ENCODE peak calls at places on chromosomes 1 and 21, in ten cellular contexts. Q is thoracic aorta, D is BE2C, C is fibroblast of the aortic adventitia, R is mucosa of descending colon, S is astrocyte of the spinal cord, J is cardiac muscle cell, A is sigmoid colon, K is psoas muscle, Y is epithelial cell of esophagus. I is an unnamed sample.

GRCh38 chr21:20822559-20823133 is 175.6 kb upstream of the NCAM2 start:
- DNase-seq in Q (no peak), D (no peak), C (no peak), R (no peak), S (no peak), J (no peak), A (no peak), K (no peak), Y (no peak), I (no peak)

GRCh38 chr1:24045766-24046165 is 65.6 kb upstream of the SRSF10 start:
- DNase-seq in Q (no peak), D (no peak), C (peak; percentile 69), R (no peak), S (no peak), J (no peak), A (peak; percentile 54), K (no peak), Y (no peak), I (no peak)

GRCh38 chr1:9929431-9930385 is 13.5 kb downstream of the LZIC start:
- DNase-seq in Q (no peak), D (no peak), C (no peak), R (no peak), S (no peak), J (peak; percentile 23), A (no peak), K (no peak), Y (no peak), I (no peak)

GRCh38 chr1:52913537-52913936 is 8.0 kb downstream of the ECHDC2 start:
- DNase-seq in Q (no peak), D (peak; percentile 19), C (no peak), R (no peak), S (no peak), J (peak; percentile 45), A (no peak), K (no peak), Y (no peak), I (no peak)

GRCh38 chr1:11538886-11539285 is 59.9 kb downstream of the DISP3 start:
- DNase-seq in Q (no peak), D (no peak), C (no peak), R (no peak), S (no peak), J (no peak), A (no peak), K (no peak), Y (no peak), I (no peak)

GRCh38 chr1:156661932-156662587 is 15.1 kb downstream of the NES start:
- DNase-seq in Q (no peak), D (no peak), C (no peak), R (no peak), S (no peak), J (no peak), A (no peak), K (no peak), Y (no peak), I (no peak)

GRCh38 chr1:31872658-31873636 is 57.1 kb upstream of the SPOCD1 start:
- DNase-seq in Q (no peak), D (no peak), C (no peak), R (no peak), S (no peak), J (no peak), A (no peak), K (no peak), Y (no peak), I (no peak)

GRCh38 chr1:81323862-81324261 is 476.9 kb upstream of the ADGRL2 start:
- DNase-seq in Q (no peak), D (no peak), C (no peak), R (no peak), S (no peak), J (no peak), A (no peak), K (no peak), Y (no peak), I (no peak)

GRCh38 chr1:215636258-215636965 is 69.3 kb downstream of the KCTD3 start:
- DNase-seq in Q (no peak), D (no peak), C (peak; percentile 91), R (no peak), S (no peak), J (no peak), A (peak; percentile 75), K (peak; percentile 68), Y (peak; percentile 33), I (no peak)

GRCh38 chr1:89261926-89262540 is 10.6 kb downstream of the GBP5 start:
- DNase-seq in Q (no peak), D (no peak), C (no peak), R (peak; percentile 41), S (peak; percentile 41), J (no peak), A (no peak), K (peak; percentile 44), Y (no peak), I (no peak)

GRCh38 chr1:204705888-204706837 is 20.6 kb upstream of the LRRN2 start:
- DNase-seq in Q (no peak), D (no peak), C (no peak), R (no peak), S (no peak), J (no peak), A (no peak), K (no peak), Y (no peak), I (no peak)

GRCh38 chr1:201002510-201002909 is 21.0 kb downstream of the KIF21B start:
- DNase-seq in Q (no peak), D (no peak), C (no peak), R (no peak), S (no peak), J (no peak), A (no peak), K (no peak), Y (no peak), I (no peak)

GRCh38 chr1:201000391-201000790 is 23.1 kb downstream of the KIF21B start:
- DNase-seq in Q (no peak), D (no peak), C (no peak), R (peak; percentile 45), S (no peak), J (no peak), A (no peak), K (no peak), Y (no peak), I (no peak)

GRCh38 chr1:201004154-201004553 is 19.4 kb downstream of the KIF21B start:
- DNase-seq in Q (no peak), D (no peak), C (no peak), R (peak; percentile 20), S (no peak), J (no peak), A (no peak), K (no peak), Y (no peak), I (no peak)

GRCh38 chr1:200999667-201000066 is 23.8 kb downstream of the KIF21B start:
- DNase-seq in Q (no peak), D (no peak), C (no peak), R (peak; percentile 28), S (no peak), J (no peak), A (no peak), K (no peak), Y (no peak), I (no peak)

DNA sequence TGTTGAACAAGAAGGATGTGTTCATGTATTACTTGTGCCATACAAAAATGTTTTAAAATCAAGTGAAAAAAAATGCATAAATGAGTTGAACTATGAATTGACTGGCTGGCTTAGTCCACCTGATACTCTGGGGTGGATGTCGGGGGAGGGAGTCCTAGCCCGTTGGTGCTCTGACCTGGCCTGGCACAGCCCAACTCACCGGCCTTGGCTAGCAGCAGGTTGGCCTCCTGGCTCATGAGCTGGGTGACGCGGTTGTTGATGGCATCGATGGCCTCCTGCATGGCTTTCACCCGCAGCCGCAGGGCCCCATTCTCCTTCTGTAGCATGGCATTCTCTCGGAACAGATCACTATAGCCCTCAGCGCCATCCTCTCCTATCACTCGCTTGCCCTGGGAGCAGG is 21.6 kb downstream of the KIF21B start:
- DNase-seq in Q (no peak), D (no peak), C (no peak), R (peak; percentile 45), S (no peak), J (no peak), A (no peak), K (peak; percentile 35), Y (no peak), I (no peak)
- TF ChIP-seq CTCF in Q (no peak), D (no peak), C (no peak), R (no peak), S (no peak), J (no peak), A (no peak), K (no peak), Y (no peak), I (no peak)

GRCh38 chr1:19643113-19643512 is 998 bp upstream of the NBL1 start:
- DNase-seq in Q (no peak), D (no peak), C (no peak), R (peak; percentile 91), S (peak; percentile 26), J (no peak), A (peak; percentile 70), K (no peak), Y (peak; percentile 89), I (no peak)
- H3K4me3 ChIP-seq in Q (peak overlapping the region; percentile 87), D (no peak overlapping the region), C (peak overlapping the region; percentile 87), R (no peak overlapping the region), S (peak overlapping the region; percentile 40), J (no peak overlapping the region), A (peak overlapping the region; percentile 40), K (peak overlapping the region; percentile 65), Y (peak overlapping the region; percentile 32), I (peak overlapping the region; percentile 54)

GRCh38 chr1:228457396-228458176 is 29.6 kb upstream of the RNF187 start:
- DNase-seq in Q (peak; percentile 62), D (peak; percentile 91), C (peak; percentile 100), R (peak; percentile 91), S (peak; percentile 98), J (peak; percentile 98), A (peak; percentile 92), K (peak; percentile 89), Y (peak; percentile 99), I (peak; percentile 83)
- TF ChIP-seq CTCF in Q (no peak), D (no peak), C (peak; percentile 36), R (no peak), S (peak; percentile 38), J (peak; percentile 26), A (no peak), K (peak; percentile 20), Y (peak; percentile 30), I (no peak)

GRCh38 chr1:65420590-65421340 is at the start of the genes LEPR and LEPROT:
- DNase-seq in Q (no peak), D (no peak), C (no peak), R (no peak), S (peak; percentile 67), J (no peak), A (peak; percentile 64), K (no peak), Y (no peak), I (no peak)

GRCh38 chr1:65416767-65417166 is 3.7 kb upstream of the LEPR start:
- DNase-seq in Q (no peak), D (no peak), C (no peak), R (no peak), S (no peak), J (no peak), A (no peak), K (no peak), Y (no peak), I (no peak)

GRCh38 chr1:65419681-65420589 is 533 bp upstream of the LEPR start:
- DNase-seq in Q (peak; percentile 96), D (peak; percentile 95), C (peak; percentile 97), R (peak; percentile 99), S (peak; percentile 98), J (peak; percentile 99), A (peak; percentile 99), K (peak; percentile 99), Y (peak; percentile 99), I (peak; percentile 99)

GRCh38 chr1:65417729-65418128 is 2.7 kb upstream of the LEPR start:
- DNase-seq in Q (no peak), D (no peak), C (no peak), R (no peak), S (no peak), J (no peak), A (no peak), K (no peak), Y (peak; percentile 64), I (no peak)

GRCh38 chr1:65418522-65419185 is 1.8 kb upstream of the LEPR start:
- DNase-seq in Q (no peak), D (no peak), C (no peak), R (no peak), S (no peak), J (no peak), A (no peak), K (no peak), Y (peak; percentile 64), I (no peak)
- H3K4me3 ChIP-seq in Q (no peak overlapping the region), D (no peak overlapping the region), C (no peak overlapping the region), R (no peak overlapping the region), S (no peak overlapping the region), J (no peak overlapping the region), A (no peak overlapping the region), K (no peak overlapping the region), Y (no peak overlapping the region), I (no peak overlapping the region)

I was measured in lower lobe of right lung.